ENCODE peak calls at places on chromosomes 2 and 18, in four cellular contexts. One of them, this sample, is unnamed.

GRCh38 chr2:20592106-20593071 is 58.5 kb downstream of the HS1BP3 start:
- DNase-seq in esophagus squamous epithelium: no peak
- DNase-seq in cardiac fibroblast: no peak
- DNase-seq in BE2C: no peak
- DNase-seq in this sample: no peak

GRCh38 chr18:21897811-21898210 is 157.2 kb downstream of the MIB1 start:
- DNase-seq in esophagus squamous epithelium: no peak
- DNase-seq in BE2C: peak; percentile 32
- DNase-seq in cardiac fibroblast: peak; percentile 63
- DNase-seq in this sample: peak; percentile 72

GRCh38 chr2:125479143-125479636 is 1176.8 kb upstream of the GYPC start:
- DNase-seq in esophagus squamous epithelium: no peak
- DNase-seq in BE2C: no peak
- DNase-seq in cardiac fibroblast: no peak
- DNase-seq in this sample: no peak

GRCh38 chr2:128263902-128264331 is 54.8 kb downstream of the HS6ST1 start:
- DNase-seq in BE2C: no peak
- DNase-seq in esophagus squamous epithelium: no peak
- DNase-seq in cardiac fibroblast: no peak
- DNase-seq in this sample: no peak

GRCh38 chr2:138632066-138632465 is 130.5 kb downstream of the SPOPL start:
- DNase-seq in esophagus squamous epithelium: no peak
- DNase-seq in cardiac fibroblast: peak; percentile 17
- DNase-seq in BE2C: no peak
- DNase-seq in this sample: no peak

GRCh38 chr2:56008661-56009411 is 85.3 kb upstream of the EFEMP1 start:
- DNase-seq in BE2C: peak; percentile 76
- DNase-seq in cardiac fibroblast: peak; percentile 95
- DNase-seq in esophagus squamous epithelium: no peak
- DNase-seq in this sample: peak; percentile 74

GRCh38 chr2:38266382-38267051 is 110.6 kb downstream of the ATL2 start:
- DNase-seq in BE2C: no peak
- DNase-seq in esophagus squamous epithelium: no peak
- DNase-seq in cardiac fibroblast: no peak
- DNase-seq in this sample: no peak

GRCh38 chr2:32009479-32010256 is 1.1 kb downstream of the MEMO1 start:
- DNase-seq in BE2C: peak; percentile 49
- DNase-seq in esophagus squamous epithelium: no peak
- DNase-seq in cardiac fibroblast: peak; percentile 31
- DNase-seq in this sample: peak; percentile 44

GRCh38 chr18:60649107-60649506 is 276.5 kb upstream of the MC4R start:
- DNase-seq in BE2C: no peak
- DNase-seq in esophagus squamous epithelium: no peak
- DNase-seq in cardiac fibroblast: no peak
- DNase-seq in this sample: no peak

GRCh38 chr2:226798422-226799210 is 1.0 kb downstream of the IRS1 start:
- DNase-seq in esophagus squamous epithelium: no peak
- DNase-seq in BE2C: peak; percentile 24
- DNase-seq in cardiac fibroblast: peak; percentile 63
- DNase-seq in this sample: peak; percentile 34

GRCh38 chr2:16464641-16465040 is 201.0 kb downstream of the CYRIA start:
- DNase-seq in esophagus squamous epithelium: no peak
- DNase-seq in cardiac fibroblast: no peak
- DNase-seq in BE2C: no peak
- DNase-seq in this sample: no peak

GRCh38 chr2:158990397-158991209 is 22.2 kb downstream of the TANC1 start:
- DNase-seq in BE2C: no peak
- DNase-seq in esophagus squamous epithelium: no peak
- DNase-seq in cardiac fibroblast: peak; percentile 85
- DNase-seq in this sample: no peak

GRCh38 chr2:14255135-14255820 is 377.2 kb upstream of the LRATD1 start:
- DNase-seq in esophagus squamous epithelium: no peak
- DNase-seq in cardiac fibroblast: no peak
- DNase-seq in BE2C: peak; percentile 95
- DNase-seq in this sample: no peak

GRCh38 chr2:152580722-152581121 is 136.5 kb downstream of the PRPF40A start:
- DNase-seq in cardiac fibroblast: peak; percentile 43
- DNase-seq in esophagus squamous epithelium: no peak
- DNase-seq in BE2C: no peak
- DNase-seq in this sample: no peak

GRCh38 chr2:28747714-28748113 is 3.9 kb upstream of the PPP1CB start:
- DNase-seq in BE2C: no peak
- DNase-seq in esophagus squamous epithelium: no peak
- DNase-seq in cardiac fibroblast: no peak
- DNase-seq in this sample: no peak

GRCh38 chr18:7585272-7585670 is 18.2 kb downstream of the PTPRM start:
- DNase-seq in esophagus squamous epithelium: no peak
- DNase-seq in BE2C: no peak
- DNase-seq in cardiac fibroblast: peak; percentile 41
- DNase-seq in this sample: no peak

GRCh38 chr2:172021074-172021931 is 21.6 kb downstream of the METAP1D start:
- DNase-seq in esophagus squamous epithelium: no peak
- DNase-seq in BE2C: no peak
- DNase-seq in cardiac fibroblast: no peak
- DNase-seq in this sample: no peak

GRCh38 chr18:49241852-49242251 is 218.6 kb downstream of the DYM start:
- DNase-seq in esophagus squamous epithelium: no peak
- DNase-seq in BE2C: peak; percentile 50
- DNase-seq in cardiac fibroblast: no peak
- DNase-seq in this sample: no peak

GRCh38 chr2:145258903-145259579 is 739.1 kb upstream of the ZEB2 start:
- DNase-seq in BE2C: no peak
- DNase-seq in cardiac fibroblast: peak; percentile 25
- DNase-seq in esophagus squamous epithelium: no peak
- DNase-seq in this sample: no peak

GRCh38 chr18:62720766-62721613 is 5.6 kb downstream of the PHLPP1 start:
- DNase-seq in esophagus squamous epithelium: no peak
- DNase-seq in BE2C: no peak
- DNase-seq in cardiac fibroblast: no peak
- DNase-seq in this sample: no peak

GRCh38 chr18:53153281-53153680 is 813.3 kb downstream of the DCC start:
- DNase-seq in esophagus squamous epithelium: no peak
- DNase-seq in cardiac fibroblast: peak; percentile 1
- DNase-seq in BE2C: peak; percentile 2
- DNase-seq in this sample: peak; percentile 60

GRCh38 chr2:23419171-23420090 is 34.5 kb downstream of the KLHL29 start:
- DNase-seq in cardiac fibroblast: no peak
- DNase-seq in BE2C: no peak
- DNase-seq in esophagus squamous epithelium: no peak
- DNase-seq in this sample: no peak

GRCh38 chr2:233915133-233915532 is 2.0 kb upstream of the TRPM8 start:
- DNase-seq in BE2C: no peak
- DNase-seq in esophagus squamous epithelium: no peak
- DNase-seq in cardiac fibroblast: no peak
- DNase-seq in this sample: no peak

GRCh38 chr2:233907627-233908026 is 9.5 kb upstream of the TRPM8 start:
- DNase-seq in BE2C: no peak
- DNase-seq in esophagus squamous epithelium: no peak
- DNase-seq in cardiac fibroblast: no peak
- DNase-seq in this sample: no peak

GRCh38 chr2:233917146-233917545 is at the start of gene TRPM8:
- DNase-seq in BE2C: no peak
- DNase-seq in cardiac fibroblast: no peak
- DNase-seq in esophagus squamous epithelium: no peak
- DNase-seq in this sample: no peak

GRCh38 chr2:233912799-233913423 is 4.3 kb upstream of the TRPM8 start:
- DNase-seq in BE2C: no peak
- DNase-seq in esophagus squamous epithelium: no peak
- DNase-seq in cardiac fibroblast: peak; percentile 40
- DNase-seq in this sample: peak; percentile 78
- TF ChIP-seq CTCF in BE2C: no peak
- TF ChIP-seq CTCF in esophagus squamous epithelium: no peak
- TF ChIP-seq CTCF in cardiac fibroblast: no peak
- TF ChIP-seq CTCF in this sample: no peak

GRCh38 chr2:44623622-44624351 is 262.0 kb downstream of the CAMKMT start:
- DNase-seq in esophagus squamous epithelium: no peak
- DNase-seq in cardiac fibroblast: no peak
- DNase-seq in BE2C: no peak
- DNase-seq in this sample: no peak
- TF ChIP-seq CTCF in esophagus squamous epithelium: no peak
- TF ChIP-seq CTCF in cardiac fibroblast: peak; percentile 31
- TF ChIP-seq CTCF in BE2C: peak; percentile 52
- TF ChIP-seq CTCF in this sample: peak; percentile 59

DNA sequence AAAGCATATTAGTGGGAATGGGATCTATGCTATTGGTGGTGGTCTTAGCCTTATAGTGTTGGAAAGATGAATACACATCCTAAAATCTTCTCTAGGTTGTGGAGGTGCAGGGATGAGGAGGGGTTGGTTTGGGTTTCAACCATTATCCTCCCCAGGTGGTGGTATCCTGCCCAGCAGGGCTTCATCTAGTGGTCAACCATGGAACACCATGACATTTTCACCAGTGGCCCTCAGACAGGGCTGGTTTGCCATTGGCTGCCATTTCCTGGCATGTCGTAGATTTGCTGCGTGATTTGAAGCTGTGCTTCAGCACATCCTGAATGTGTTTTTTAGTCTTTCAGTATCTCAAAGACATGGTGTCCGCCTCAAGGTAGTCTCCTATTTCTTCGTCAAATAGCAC is 391.2 kb upstream of the HNRNPA3 start:
- DNase-seq in cardiac fibroblast: no peak
- DNase-seq in BE2C: no peak
- DNase-seq in esophagus squamous epithelium: no peak
- DNase-seq in this sample: no peak
- TF ChIP-seq CTCF in cardiac fibroblast: no peak
- TF ChIP-seq CTCF in BE2C: peak; percentile 31
- TF ChIP-seq CTCF in esophagus squamous epithelium: no peak
- TF ChIP-seq CTCF in this sample: peak; percentile 37

GRCh38 chr18:75679347-75679746 is 251.8 kb upstream of the SMIM21 start:
- DNase-seq in cardiac fibroblast: peak; percentile 51
- DNase-seq in esophagus squamous epithelium: peak; percentile 3
- DNase-seq in BE2C: no peak
- DNase-seq in this sample: no peak

GRCh38 chr18:75683426-75683825 is 255.9 kb upstream of the SMIM21 start:
- DNase-seq in cardiac fibroblast: no peak
- DNase-seq in BE2C: no peak
- DNase-seq in esophagus squamous epithelium: no peak
- DNase-seq in this sample: no peak

GRCh38 chr18:75681538-75682115 is 254.1 kb upstream of the SMIM21 start:
- DNase-seq in esophagus squamous epithelium: no peak
- DNase-seq in BE2C: no peak
- DNase-seq in cardiac fibroblast: no peak
- DNase-seq in this sample: no peak

GRCh38 chr18:75678662-75679061 is 251.2 kb upstream of the SMIM21 start:
- DNase-seq in esophagus squamous epithelium: no peak
- DNase-seq in BE2C: no peak
- DNase-seq in cardiac fibroblast: peak; percentile 60
- DNase-seq in this sample: no peak
- TF ChIP-seq CTCF in esophagus squamous epithelium: no peak
- TF ChIP-seq CTCF in BE2C: no peak
- TF ChIP-seq CTCF in cardiac fibroblast: no peak
- TF ChIP-seq CTCF in this sample: no peak

DNA sequence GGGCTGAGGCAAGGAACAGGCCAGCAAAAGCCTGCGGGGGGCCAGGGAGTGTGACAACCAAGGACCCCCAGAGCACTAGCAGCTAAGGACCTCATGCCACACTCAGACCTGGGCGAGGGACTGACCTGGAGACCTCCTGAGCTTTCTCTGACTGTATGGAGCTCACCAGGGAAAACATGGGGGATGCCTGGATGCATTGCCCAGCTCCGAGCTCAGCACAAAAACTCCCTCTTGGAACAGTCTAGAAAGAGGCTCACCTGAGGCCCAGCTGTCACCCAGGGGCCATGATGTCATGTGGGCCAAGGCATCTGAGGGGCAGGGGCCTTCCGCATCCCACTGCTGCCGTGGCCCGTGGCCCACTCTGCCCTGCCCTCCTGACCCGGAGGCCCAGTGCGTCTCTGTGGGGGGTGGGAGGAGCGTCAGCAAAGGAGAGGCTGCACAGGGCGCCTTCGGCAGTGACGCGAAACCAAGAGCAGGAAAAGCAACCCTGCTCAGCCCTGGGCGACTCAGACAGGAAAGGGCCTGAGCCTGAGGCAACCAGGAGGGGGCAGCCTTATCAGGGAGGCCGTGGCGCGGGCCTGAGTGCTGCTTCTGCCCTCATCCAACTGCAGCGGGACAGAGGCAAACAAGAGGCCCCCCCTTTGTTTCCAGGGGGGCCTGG is 57.3 kb upstream of the ALPP start:
- DNase-seq in cardiac fibroblast: no peak
- DNase-seq in BE2C: no peak
- DNase-seq in esophagus squamous epithelium: no peak
- DNase-seq in this sample: no peak
- TF ChIP-seq CTCF in cardiac fibroblast: no peak
- TF ChIP-seq CTCF in BE2C: no peak
- TF ChIP-seq CTCF in esophagus squamous epithelium: no peak
- TF ChIP-seq CTCF in this sample: no peak

GRCh38 chr2:25308599-25308998 is 33.1 kb downstream of the DNMT3A start:
- DNase-seq in cardiac fibroblast: no peak
- DNase-seq in esophagus squamous epithelium: no peak
- DNase-seq in BE2C: no peak
- DNase-seq in this sample: no peak

GRCh38 chr2:25307949-25308557 is 33.7 kb downstream of the DNMT3A start:
- DNase-seq in esophagus squamous epithelium: no peak
- DNase-seq in cardiac fibroblast: no peak
- DNase-seq in BE2C: no peak
- DNase-seq in this sample: no peak

GRCh38 chr2:25310690-25310964 is 31.1 kb downstream of the DNMT3A start:
- DNase-seq in BE2C: no peak
- DNase-seq in cardiac fibroblast: no peak
- DNase-seq in esophagus squamous epithelium: no peak
- DNase-seq in this sample: no peak

GRCh38 chr2:25310965-25311865 is 30.5 kb downstream of the DNMT3A start:
- DNase-seq in BE2C: peak; percentile 80
- DNase-seq in cardiac fibroblast: no peak
- DNase-seq in esophagus squamous epithelium: no peak
- DNase-seq in this sample: no peak

GRCh38 chr2:25309402-25309801 is 32.3 kb downstream of the DNMT3A start:
- DNase-seq in BE2C: peak; percentile 80
- DNase-seq in esophagus squamous epithelium: no peak
- DNase-seq in cardiac fibroblast: peak; percentile 68
- DNase-seq in this sample: peak; percentile 77
- TF ChIP-seq CTCF in BE2C: peak; percentile 74
- TF ChIP-seq CTCF in esophagus squamous epithelium: peak; percentile 19
- TF ChIP-seq CTCF in cardiac fibroblast: peak; percentile 52
- TF ChIP-seq CTCF in this sample: peak; percentile 62

DNA sequence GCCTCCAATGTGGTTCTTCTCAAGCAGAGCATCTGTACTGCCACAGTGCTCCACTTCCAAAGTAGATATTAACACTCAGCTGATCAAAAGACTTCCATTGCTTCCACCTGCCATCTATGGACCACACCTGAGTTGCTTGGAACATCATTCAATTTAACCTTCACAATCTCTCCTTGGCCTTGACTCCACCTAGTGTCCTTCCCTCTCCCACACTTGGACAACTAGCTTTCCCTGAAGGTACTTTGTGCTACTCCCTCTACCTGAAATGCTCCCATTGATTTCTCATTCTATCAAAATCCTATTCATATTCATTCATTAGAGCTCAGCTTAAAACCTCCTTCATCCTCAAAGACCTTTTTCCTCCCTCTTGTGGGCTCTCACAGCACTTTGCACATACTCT is 48.7 kb downstream of the SOWAHC start:
- DNase-seq in cardiac fibroblast: no peak
- DNase-seq in esophagus squamous epithelium: no peak
- DNase-seq in BE2C: no peak
- DNase-seq in this sample: no peak
- TF ChIP-seq CTCF in cardiac fibroblast: peak; percentile 17
- TF ChIP-seq CTCF in esophagus squamous epithelium: no peak
- TF ChIP-seq CTCF in BE2C: no peak
- TF ChIP-seq CTCF in this sample: no peak